ENCODE peak calls at places on chromosomes 3 and 15, in five cellular contexts. C is NCI-H82; E is stimulated activated CD4-positive, alpha-beta T cell treated with anti-CD3 and anti-CD28 coated beads, Interleukin-12 subunit alpha, Interleukin-12 subunit beta, amount 100 ng/mL, for 24 hours; S is stimulated activated naive B cell treated with anti-CD40 and anti-IgM and Interleukin-4, amounts not matched to agents 10 μg/mL and 1 μg/mL and 100 μg/mL, for 72 hours; P is tibial artery. R is an unnamed sample.

GRCh38 chr15:64985382-64986033 is 4.2 kb downstream of the SPG21 start:
- DNase-seq in C (no peak), E (no peak), S (no peak), P (no peak), R (no peak)

GRCh38 chr3:32856355-32856889 is 38.6 kb downstream of the TRIM71 start:
- DNase-seq in P (no peak), C (no peak), S (no peak), E (no peak), R (no peak)

GRCh38 chr3:134885877-134886621 is 91.0 kb downstream of the EPHB1 start:
- DNase-seq in C (no peak), S (no peak), E (no peak), P (no peak), R (no peak)

GRCh38 chr3:137808015-137808414 is 43.9 kb downstream of the SOX14 start:
- DNase-seq in C (peak), S (no peak), P (no peak), E (no peak), R (no peak)

GRCh38 chr3:194069421-194070219 is 66.3 kb upstream of the HES1 start:
- DNase-seq in E (no peak), C (peak), P (no peak), S (no peak), R (no peak)

GRCh38 chr3:190122198-190122771 is 1.6 kb upstream of the P3H2 start:
- DNase-seq in E (no peak), C (no peak), P (no peak), S (no peak), R (no peak)

GRCh38 chr3:64977308-64978100 is 289.7 kb upstream of the ADAMTS9 start:
- DNase-seq in P (no peak), C (no peak), E (no peak), S (no peak), R (no peak)

GRCh38 chr15:42608767-42609488 is 33.5 kb downstream of the STARD9 start:
- DNase-seq in S (no peak), C (no peak), E (no peak), P (no peak), R (no peak)

GRCh38 chr3:125103406-125103805 is 47.6 kb upstream of the HEG1 start:
- DNase-seq in S (no peak), P (no peak), C (no peak), E (no peak), R (no peak)

GRCh38 chr3:38006445-38006995 is 15.9 kb downstream of the VILL start:
- DNase-seq in C (no peak), E (no peak), S (no peak), P (no peak), R (no peak)

GRCh38 chr3:72044231-72044935 is 259.4 kb upstream of the PROK2 start:
- DNase-seq in E (no peak), P (no peak), S (no peak), C (no peak), R (no peak)

GRCh38 chr3:160707187-160707789 is 30.3 kb downstream of the ARL14 start:
- DNase-seq in P (no peak), S (no peak), C (peak), E (no peak), R (no peak)

GRCh38 chr15:91632981-91633380 is 220.5 kb upstream of the SLCO3A1 start:
- DNase-seq in S (no peak), E (no peak), C (no peak), P (no peak), R (no peak)

GRCh38 chr3:167862104-167862785 is 126.7 kb downstream of the SERPINI1 start:
- DNase-seq in C (no peak), S (no peak), E (no peak), P (no peak), R (no peak)

GRCh38 chr3:196989721-196990262 is 21.2 kb upstream of the PIGZ start:
- DNase-seq in E (no peak), C (no peak), S (no peak), P (peak), R (no peak)

GRCh38 chr3:133466531-133467386 is 66.9 kb downstream of the BFSP2 start:
- DNase-seq in C (no peak), S (no peak), E (no peak), P (no peak), R (no peak)

GRCh38 chr3:125212096-125212508 is 446 bp downstream of the SLC12A8 start:
- DNase-seq in E (no peak), P (no peak), S (no peak), C (peak), R (no peak)

GRCh38 chr15:71104636-71105035 is 10.6 kb upstream of the THSD4 start:
- DNase-seq in P (no peak), C (no peak), S (no peak), E (no peak), R (no peak)

GRCh38 chr3:147393261-147393964 is 12.9 kb downstream of the ZIC4 start:
- DNase-seq in C (peak), S (no peak), P (no peak), E (no peak), R (no peak)

GRCh38 chr15:36005542-36005941 is 459.6 kb upstream of the DPH6 start:
- DNase-seq in S (no peak), P (no peak), C (peak), E (no peak), R (no peak)

GRCh38 chr3:9279959-9280358 is 30.5 kb upstream of the SRGAP3 start:
- DNase-seq in E (no peak), P (no peak), C (no peak), S (no peak), R (no peak)

GRCh38 chr3:15766406-15766805 is 31.4 kb downstream of the ANKRD28 start:
- DNase-seq in E (no peak), C (no peak), P (no peak), S (no peak), R (no peak)

GRCh38 chr3:188299068-188299467 is 145.1 kb downstream of the LPP start:
- DNase-seq in E (peak), S (no peak), C (no peak), P (no peak), R (no peak)

GRCh38 chr3:41808152-41808551 is 153.8 kb downstream of the ULK4 start:
- DNase-seq in E (no peak), P (no peak), S (no peak), C (no peak), R (no peak)

GRCh38 chr3:134029256-134029733 is 430 bp downstream of the SLCO2A1 start:
- DNase-seq in P (no peak), S (no peak), C (no peak), E (no peak), R (no peak)

GRCh38 chr3:113668015-113668414 is 28.4 kb downstream of the USF3 start:
- DNase-seq in E (no peak), S (no peak), C (no peak), P (no peak), R (no peak)

GRCh38 chr3:56942523-56942922 is 117.9 kb upstream of the SPATA12 start:
- DNase-seq in P (no peak), S (no peak), E (no peak), C (no peak), R (no peak)

GRCh38 chr3:161221881-161222600 is 930 bp downstream of the NMD3 start:
- DNase-seq in E (peak), C (peak), P (no peak), S (no peak), R (no peak)

GRCh38 chr15:67413770-67414429 is 107.0 kb upstream of the C15orf61 start:
- DNase-seq in E (no peak), C (no peak), P (no peak), S (no peak), R (no peak)

GRCh38 chr15:70259640-70260066 is 161.9 kb upstream of the TLE3 start:
- DNase-seq in C (peak), S (no peak), P (no peak), E (no peak), R (no peak)

GRCh38 chr3:182486459-182486858 is 306.8 kb upstream of the ATP11B start:
- DNase-seq in P (no peak), S (no peak), C (no peak), E (no peak), R (no peak)

GRCh38 chr3:12231481-12231880 is 57.4 kb upstream of the PPARG start:
- DNase-seq in S (no peak), P (no peak), E (no peak), C (no peak), R (no peak)

GRCh38 chr3:37279226-37279625 is 104.8 kb upstream of the LRRFIP2 start:
- DNase-seq in S (no peak), P (no peak), E (no peak), C (no peak), R (no peak)

R was measured in CD14-positive monocyte.